ENCODE peak calls at places on chromosome 1, in seven cellular contexts. One of them, this sample, is unnamed.

GRCh38 chr1:150150511-150151021 is 850 bp downstream of the PLEKHO1 start:
- DNase-seq in GM13977: no peak
- DNase-seq in CD4-positive, alpha-beta memory T cell: peak; percentile 27
- DNase-seq in upper lobe of right lung: peak; percentile 75
- DNase-seq in CD8-positive, alpha-beta T cell: peak; percentile 43
- DNase-seq in NCI-H2081: peak; percentile 35
- DNase-seq in activated CD8-positive, alpha-beta memory T cell treated with anti-CD3 and anti-CD28 coated beads for 48 hours: no peak
- DNase-seq in this sample: peak; percentile 52

GRCh38 chr1:10901091-10901893 is 104.8 kb upstream of the CASZ1 start:
- DNase-seq in CD8-positive, alpha-beta T cell: no peak
- DNase-seq in CD4-positive, alpha-beta memory T cell: no peak
- DNase-seq in activated CD8-positive, alpha-beta memory T cell treated with anti-CD3 and anti-CD28 coated beads for 48 hours: no peak
- DNase-seq in upper lobe of right lung: peak; percentile 81
- DNase-seq in GM13977: no peak
- DNase-seq in NCI-H2081: no peak
- DNase-seq in this sample: peak; percentile 66

GRCh38 chr1:29458737-29459550 is 222.6 kb downstream of the PTPRU start:
- DNase-seq in activated CD8-positive, alpha-beta memory T cell treated with anti-CD3 and anti-CD28 coated beads for 48 hours: no peak
- DNase-seq in GM13977: no peak
- DNase-seq in CD8-positive, alpha-beta T cell: no peak
- DNase-seq in NCI-H2081: no peak
- DNase-seq in upper lobe of right lung: no peak
- DNase-seq in CD4-positive, alpha-beta memory T cell: no peak
- DNase-seq in this sample: no peak

GRCh38 chr1:52916241-52916975 is 5.1 kb downstream of the ECHDC2 start:
- DNase-seq in GM13977: no peak
- DNase-seq in CD8-positive, alpha-beta T cell: no peak
- DNase-seq in activated CD8-positive, alpha-beta memory T cell treated with anti-CD3 and anti-CD28 coated beads for 48 hours: no peak
- DNase-seq in upper lobe of right lung: no peak
- DNase-seq in CD4-positive, alpha-beta memory T cell: no peak
- DNase-seq in NCI-H2081: no peak
- DNase-seq in this sample: no peak

GRCh38 chr1:66434096-66434495 is 99.9 kb upstream of the SGIP1 start:
- DNase-seq in CD4-positive, alpha-beta memory T cell: no peak
- DNase-seq in NCI-H2081: no peak
- DNase-seq in activated CD8-positive, alpha-beta memory T cell treated with anti-CD3 and anti-CD28 coated beads for 48 hours: no peak
- DNase-seq in upper lobe of right lung: no peak
- DNase-seq in GM13977: no peak
- DNase-seq in CD8-positive, alpha-beta T cell: no peak
- DNase-seq in this sample: no peak

GRCh38 chr1:17952506-17952905 is 155.1 kb upstream of the IGSF21 start:
- DNase-seq in GM13977: no peak
- DNase-seq in CD4-positive, alpha-beta memory T cell: no peak
- DNase-seq in CD8-positive, alpha-beta T cell: no peak
- DNase-seq in activated CD8-positive, alpha-beta memory T cell treated with anti-CD3 and anti-CD28 coated beads for 48 hours: no peak
- DNase-seq in upper lobe of right lung: no peak
- DNase-seq in NCI-H2081: no peak
- DNase-seq in this sample: no peak

GRCh38 chr1:204417231-204417997 is 5.8 kb upstream of the PPP1R15B start:
- DNase-seq in GM13977: no peak
- DNase-seq in CD8-positive, alpha-beta T cell: peak; percentile 36
- DNase-seq in CD4-positive, alpha-beta memory T cell: no peak
- DNase-seq in activated CD8-positive, alpha-beta memory T cell treated with anti-CD3 and anti-CD28 coated beads for 48 hours: no peak
- DNase-seq in NCI-H2081: no peak
- DNase-seq in upper lobe of right lung: no peak
- DNase-seq in this sample: peak; percentile 91

GRCh38 chr1:64246294-64246917 is 43.0 kb downstream of the UBE2U start:
- DNase-seq in CD4-positive, alpha-beta memory T cell: peak; percentile 49
- DNase-seq in CD8-positive, alpha-beta T cell: no peak
- DNase-seq in NCI-H2081: peak; percentile 35
- DNase-seq in GM13977: peak; percentile 36
- DNase-seq in upper lobe of right lung: no peak
- DNase-seq in activated CD8-positive, alpha-beta memory T cell treated with anti-CD3 and anti-CD28 coated beads for 48 hours: no peak
- DNase-seq in this sample: peak; percentile 64

GRCh38 chr1:235843458-235843857 is 23.2 kb downstream of the LYST start:
- DNase-seq in NCI-H2081: peak; percentile 35
- DNase-seq in upper lobe of right lung: no peak
- DNase-seq in CD8-positive, alpha-beta T cell: no peak
- DNase-seq in activated CD8-positive, alpha-beta memory T cell treated with anti-CD3 and anti-CD28 coated beads for 48 hours: no peak
- DNase-seq in GM13977: peak; percentile 29
- DNase-seq in CD4-positive, alpha-beta memory T cell: no peak
- DNase-seq in this sample: peak; percentile 47

GRCh38 chr1:198775606-198776005 is 136.8 kb downstream of the PTPRC start:
- DNase-seq in NCI-H2081: no peak
- DNase-seq in activated CD8-positive, alpha-beta memory T cell treated with anti-CD3 and anti-CD28 coated beads for 48 hours: no peak
- DNase-seq in GM13977: no peak
- DNase-seq in CD4-positive, alpha-beta memory T cell: no peak
- DNase-seq in upper lobe of right lung: peak; percentile 51
- DNase-seq in CD8-positive, alpha-beta T cell: no peak
- DNase-seq in this sample: no peak

GRCh38 chr1:246632584-246633168 is 66.4 kb downstream of the CNST start:
- DNase-seq in GM13977: no peak
- DNase-seq in NCI-H2081: no peak
- DNase-seq in CD8-positive, alpha-beta T cell: no peak
- DNase-seq in upper lobe of right lung: no peak
- DNase-seq in CD4-positive, alpha-beta memory T cell: no peak
- DNase-seq in activated CD8-positive, alpha-beta memory T cell treated with anti-CD3 and anti-CD28 coated beads for 48 hours: no peak
- DNase-seq in this sample: peak; percentile 11

GRCh38 chr1:41670558-41670957 is 186.1 kb upstream of the EDN2 start:
- DNase-seq in CD8-positive, alpha-beta T cell: no peak
- DNase-seq in NCI-H2081: no peak
- DNase-seq in activated CD8-positive, alpha-beta memory T cell treated with anti-CD3 and anti-CD28 coated beads for 48 hours: no peak
- DNase-seq in GM13977: no peak
- DNase-seq in upper lobe of right lung: no peak
- DNase-seq in CD4-positive, alpha-beta memory T cell: no peak
- DNase-seq in this sample: no peak

GRCh38 chr1:16727190-16728111 is 12.9 kb upstream of the RNU1-4 start:
- DNase-seq in NCI-H2081: no peak
- DNase-seq in CD4-positive, alpha-beta memory T cell: no peak
- DNase-seq in upper lobe of right lung: peak; percentile 66
- DNase-seq in activated CD8-positive, alpha-beta memory T cell treated with anti-CD3 and anti-CD28 coated beads for 48 hours: no peak
- DNase-seq in GM13977: peak; percentile 69
- DNase-seq in CD8-positive, alpha-beta T cell: peak; percentile 31
- DNase-seq in this sample: peak; percentile 21

GRCh38 chr1:176110203-176110602 is 96.9 kb downstream of the COP1 start:
- DNase-seq in GM13977: no peak
- DNase-seq in CD4-positive, alpha-beta memory T cell: no peak
- DNase-seq in upper lobe of right lung: no peak
- DNase-seq in activated CD8-positive, alpha-beta memory T cell treated with anti-CD3 and anti-CD28 coated beads for 48 hours: no peak
- DNase-seq in CD8-positive, alpha-beta T cell: no peak
- DNase-seq in NCI-H2081: no peak
- DNase-seq in this sample: peak; percentile 7

GRCh38 chr1:38207275-38207674 is 160.7 kb upstream of the POU3F1 start:
- DNase-seq in upper lobe of right lung: no peak
- DNase-seq in CD4-positive, alpha-beta memory T cell: no peak
- DNase-seq in NCI-H2081: no peak
- DNase-seq in activated CD8-positive, alpha-beta memory T cell treated with anti-CD3 and anti-CD28 coated beads for 48 hours: no peak
- DNase-seq in CD8-positive, alpha-beta T cell: no peak
- DNase-seq in GM13977: no peak
- DNase-seq in this sample: no peak

GRCh38 chr1:203702130-203702577 is 62.8 kb upstream of the LAX1 start:
- DNase-seq in upper lobe of right lung: no peak
- DNase-seq in GM13977: peak; percentile 49
- DNase-seq in CD8-positive, alpha-beta T cell: peak; percentile 75
- DNase-seq in activated CD8-positive, alpha-beta memory T cell treated with anti-CD3 and anti-CD28 coated beads for 48 hours: peak; percentile 54
- DNase-seq in CD4-positive, alpha-beta memory T cell: peak; percentile 68
- DNase-seq in NCI-H2081: peak; percentile 63
- DNase-seq in this sample: peak; percentile 76

GRCh38 chr1:114235956-114236355 is 82.3 kb upstream of the SYT6 start:
- DNase-seq in NCI-H2081: peak; percentile 1
- DNase-seq in GM13977: no peak
- DNase-seq in CD8-positive, alpha-beta T cell: no peak
- DNase-seq in upper lobe of right lung: no peak
- DNase-seq in activated CD8-positive, alpha-beta memory T cell treated with anti-CD3 and anti-CD28 coated beads for 48 hours: no peak
- DNase-seq in CD4-positive, alpha-beta memory T cell: no peak
- DNase-seq in this sample: no peak

GRCh38 chr1:27886353-27886679 is 14.0 kb downstream of the THEMIS2 start:
- DNase-seq in NCI-H2081: no peak
- DNase-seq in GM13977: no peak
- DNase-seq in activated CD8-positive, alpha-beta memory T cell treated with anti-CD3 and anti-CD28 coated beads for 48 hours: no peak
- DNase-seq in CD4-positive, alpha-beta memory T cell: no peak
- DNase-seq in upper lobe of right lung: no peak
- DNase-seq in CD8-positive, alpha-beta T cell: no peak
- DNase-seq in this sample: no peak

GRCh38 chr1:108080448-108080847 is 115.5 kb upstream of the VAV3 start:
- DNase-seq in CD8-positive, alpha-beta T cell: peak; percentile 30
- DNase-seq in GM13977: no peak
- DNase-seq in CD4-positive, alpha-beta memory T cell: no peak
- DNase-seq in NCI-H2081: no peak
- DNase-seq in activated CD8-positive, alpha-beta memory T cell treated with anti-CD3 and anti-CD28 coated beads for 48 hours: no peak
- DNase-seq in upper lobe of right lung: no peak
- DNase-seq in this sample: no peak

GRCh38 chr1:7856345-7856744 is 3.5 kb upstream of the UTS2 start:
- DNase-seq in CD4-positive, alpha-beta memory T cell: no peak
- DNase-seq in GM13977: no peak
- DNase-seq in upper lobe of right lung: no peak
- DNase-seq in CD8-positive, alpha-beta T cell: no peak
- DNase-seq in activated CD8-positive, alpha-beta memory T cell treated with anti-CD3 and anti-CD28 coated beads for 48 hours: no peak
- DNase-seq in NCI-H2081: no peak
- DNase-seq in this sample: no peak

GRCh38 chr1:171107257-171107940 is 16.7 kb downstream of the FMO3 start:
- DNase-seq in CD8-positive, alpha-beta T cell: no peak
- DNase-seq in upper lobe of right lung: no peak
- DNase-seq in CD4-positive, alpha-beta memory T cell: no peak
- DNase-seq in GM13977: no peak
- DNase-seq in activated CD8-positive, alpha-beta memory T cell treated with anti-CD3 and anti-CD28 coated beads for 48 hours: no peak
- DNase-seq in NCI-H2081: no peak
- DNase-seq in this sample: no peak

GRCh38 chr1:29304025-29304684 is 67.8 kb downstream of the PTPRU start:
- DNase-seq in GM13977: no peak
- DNase-seq in CD8-positive, alpha-beta T cell: no peak
- DNase-seq in NCI-H2081: no peak
- DNase-seq in activated CD8-positive, alpha-beta memory T cell treated with anti-CD3 and anti-CD28 coated beads for 48 hours: no peak
- DNase-seq in upper lobe of right lung: no peak
- DNase-seq in CD4-positive, alpha-beta memory T cell: no peak
- DNase-seq in this sample: no peak

GRCh38 chr1:206685749-206686485 is 1.2 kb downstream of the MAPKAPK2 start:
- DNase-seq in activated CD8-positive, alpha-beta memory T cell treated with anti-CD3 and anti-CD28 coated beads for 48 hours: no peak
- DNase-seq in CD8-positive, alpha-beta T cell: peak; percentile 49
- DNase-seq in GM13977: peak; percentile 77
- DNase-seq in CD4-positive, alpha-beta memory T cell: peak; percentile 55
- DNase-seq in NCI-H2081: no peak
- DNase-seq in upper lobe of right lung: peak; percentile 83
- DNase-seq in this sample: peak; percentile 77

GRCh38 chr1:59477286-59477685 is 180.4 kb downstream of the FGGY start:
- DNase-seq in NCI-H2081: no peak
- DNase-seq in upper lobe of right lung: no peak
- DNase-seq in activated CD8-positive, alpha-beta memory T cell treated with anti-CD3 and anti-CD28 coated beads for 48 hours: no peak
- DNase-seq in CD8-positive, alpha-beta T cell: no peak
- DNase-seq in GM13977: no peak
- DNase-seq in CD4-positive, alpha-beta memory T cell: no peak
- DNase-seq in this sample: no peak

GRCh38 chr1:219020386-219020785 is 153.3 kb upstream of the LYPLAL1 start:
- DNase-seq in activated CD8-positive, alpha-beta memory T cell treated with anti-CD3 and anti-CD28 coated beads for 48 hours: no peak
- DNase-seq in GM13977: no peak
- DNase-seq in CD8-positive, alpha-beta T cell: no peak
- DNase-seq in NCI-H2081: no peak
- DNase-seq in CD4-positive, alpha-beta memory T cell: no peak
- DNase-seq in upper lobe of right lung: no peak
- DNase-seq in this sample: no peak

GRCh38 chr1:230283678-230284077 is 142.5 kb downstream of the PGBD5 start:
- DNase-seq in CD4-positive, alpha-beta memory T cell: no peak
- DNase-seq in upper lobe of right lung: peak; percentile 55
- DNase-seq in activated CD8-positive, alpha-beta memory T cell treated with anti-CD3 and anti-CD28 coated beads for 48 hours: no peak
- DNase-seq in CD8-positive, alpha-beta T cell: no peak
- DNase-seq in GM13977: no peak
- DNase-seq in NCI-H2081: no peak
- DNase-seq in this sample: no peak